ENCODE peak calls at places on chromosomes 13 and 19, in nine cellular contexts. K is H9, Z is transverse colon, V is A673, P is MCF 10A, L is NB4, U is psoas muscle, S is heart right ventricle, H is A549. Y is an unnamed sample.

GRCh38 chr19:49339364-49340068 is 4.3 kb downstream of the CD37 start:
- DNase-seq in K (peak; percentile 98), Z (peak; percentile 84), V (peak; percentile 97), P (no peak), L (no peak), U (peak; percentile 90), S (peak; percentile 88), H (no peak), Y (peak; percentile 85)

GRCh38 chr19:12939292-12939606 is 840 bp downstream of the CALR start:
- DNase-seq in K (no peak), Z (peak; percentile 28), V (no peak), P (peak; percentile 60), L (peak; percentile 63), U (peak; percentile 61), S (no peak), H (no peak), Y (peak; percentile 60)

GRCh38 chr19:3479819-3480215 is 508 bp downstream of the SMIM24 start:
- DNase-seq in K (peak; percentile 71), Z (no peak), V (peak; percentile 43), P (no peak), L (no peak), U (no peak), S (no peak), H (peak; percentile 47), Y (no peak)

GRCh38 chr19:19745496-19746285 is 12.8 kb upstream of the ZNF14 start:
- DNase-seq in K (no peak), Z (no peak), V (no peak), P (no peak), L (no peak), U (no peak), S (no peak), H (no peak), Y (no peak)

GRCh38 chr19:12778020-12778904 is 2.9 kb upstream of the HOOK2 start:
- DNase-seq in K (peak; percentile 63), Z (peak; percentile 78), V (peak; percentile 78), P (peak; percentile 80), L (peak; percentile 67), U (peak; percentile 83), S (peak; percentile 78), H (peak; percentile 78), Y (peak; percentile 90)

GRCh38 chr19:43574424-43575155 is 737 bp downstream of the XRCC1 start:
- DNase-seq in K (no peak), Z (no peak), V (peak; percentile 33), P (peak; percentile 43), L (no peak), U (no peak), S (no peak), H (no peak), Y (no peak)

GRCh38 chr13:21594715-21595545 is 9.0 kb downstream of the MICU2 start:
- DNase-seq in K (no peak), Z (no peak), V (no peak), P (no peak), L (no peak), U (no peak), S (no peak), H (no peak), Y (no peak)

GRCh38 chr19:28386080-28386869 is 826.7 kb downstream of the UQCRFS1 start:
- DNase-seq in K (no peak), Z (no peak), V (no peak), P (no peak), L (no peak), U (no peak), S (no peak), H (no peak), Y (no peak)

GRCh38 chr19:30731596-30731995 is 359.4 kb downstream of the ZNF536 start:
- DNase-seq in K (no peak), Z (no peak), V (no peak), P (no peak), L (no peak), U (no peak), S (peak; percentile 20), H (no peak), Y (no peak)

GRCh38 chr19:30738047-30738446 is 365.9 kb downstream of the ZNF536 start:
- DNase-seq in K (no peak), Z (no peak), V (no peak), P (no peak), L (no peak), U (no peak), S (no peak), H (no peak), Y (no peak)

GRCh38 chr19:30739394-30739793 is 367.2 kb downstream of the ZNF536 start:
- DNase-seq in K (no peak), Z (no peak), V (no peak), P (no peak), L (no peak), U (peak; percentile 61), S (no peak), H (no peak), Y (no peak)

DNA sequence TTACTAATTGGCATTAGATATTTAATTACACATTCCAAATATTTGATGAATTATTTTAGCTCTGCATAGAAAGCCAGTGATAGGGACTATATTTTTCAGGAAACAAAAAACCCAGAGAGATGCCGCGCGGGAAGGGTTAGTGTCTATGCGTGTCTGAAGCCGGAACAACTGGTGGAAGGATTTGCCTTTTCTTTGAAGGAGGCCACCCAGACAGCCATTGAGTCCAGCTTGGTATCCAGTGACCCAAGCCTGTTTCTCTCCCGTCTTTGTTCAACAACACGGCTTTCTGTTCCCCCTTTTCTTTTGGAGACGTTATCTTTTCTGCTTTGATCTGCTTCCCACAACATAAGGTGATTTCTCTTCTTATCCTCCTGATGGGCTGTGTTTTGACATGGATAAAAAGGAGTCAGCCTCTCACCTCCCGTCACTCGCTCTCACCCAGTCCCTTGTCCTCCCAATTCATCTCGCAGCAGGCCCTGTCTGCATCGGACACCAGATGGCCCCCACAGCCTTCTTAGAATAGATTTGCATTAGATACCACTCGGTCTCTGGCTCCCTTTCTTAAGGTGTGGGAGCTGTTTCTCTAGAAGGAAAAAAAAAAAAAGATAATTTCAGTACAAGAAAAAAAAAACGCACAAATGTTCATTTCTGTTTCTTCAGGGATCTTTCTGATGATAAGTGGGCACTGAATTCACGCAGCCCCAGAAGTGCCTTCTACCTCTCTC is 361.8 kb downstream of the ZNF536 start:
- DNase-seq in K (no peak), Z (no peak), V (peak; percentile 27), P (no peak), L (no peak), U (no peak), S (no peak), H (peak; percentile 11), Y (no peak)
- TF ChIP-seq CTCF in K (peak; percentile 23), Z (no peak), V (peak; percentile 42), P (no peak), L (no peak), U (no peak), S (no peak), H (no peak), Y (no peak)

GRCh38 chr13:72648513-72649065 is 78.8 kb downstream of the MZT1 start:
- DNase-seq in K (no peak), Z (no peak), V (peak; percentile 32), P (no peak), L (no peak), U (no peak), S (no peak), H (peak; percentile 4), Y (no peak)

GRCh38 chr13:72639377-72639776 is 88.1 kb downstream of the MZT1 start:
- DNase-seq in K (no peak), Z (no peak), V (no peak), P (no peak), L (no peak), U (no peak), S (no peak), H (no peak), Y (no peak)

GRCh38 chr13:72638059-72638815 is 89.2 kb downstream of the MZT1 start:
- DNase-seq in K (peak; percentile 48), Z (no peak), V (no peak), P (peak; percentile 28), L (no peak), U (no peak), S (no peak), H (no peak), Y (no peak)

GRCh38 chr13:72645521-72645920 is 81.9 kb downstream of the MZT1 start:
- DNase-seq in K (no peak), Z (no peak), V (no peak), P (no peak), L (no peak), U (no peak), S (no peak), H (no peak), Y (no peak)

GRCh38 chr13:72643339-72643989 is 84.0 kb downstream of the MZT1 start:
- DNase-seq in K (no peak), Z (peak; percentile 69), V (peak; percentile 54), P (peak; percentile 59), L (peak; percentile 59), U (no peak), S (no peak), H (peak; percentile 47), Y (peak; percentile 70)
- TF ChIP-seq CTCF in K (peak; percentile 83), Z (peak; percentile 49), V (peak; percentile 85), P (peak; percentile 67), L (peak; percentile 88), U (peak; percentile 31), S (peak; percentile 68), H (peak; percentile 51), Y (peak; percentile 92)

DNA sequence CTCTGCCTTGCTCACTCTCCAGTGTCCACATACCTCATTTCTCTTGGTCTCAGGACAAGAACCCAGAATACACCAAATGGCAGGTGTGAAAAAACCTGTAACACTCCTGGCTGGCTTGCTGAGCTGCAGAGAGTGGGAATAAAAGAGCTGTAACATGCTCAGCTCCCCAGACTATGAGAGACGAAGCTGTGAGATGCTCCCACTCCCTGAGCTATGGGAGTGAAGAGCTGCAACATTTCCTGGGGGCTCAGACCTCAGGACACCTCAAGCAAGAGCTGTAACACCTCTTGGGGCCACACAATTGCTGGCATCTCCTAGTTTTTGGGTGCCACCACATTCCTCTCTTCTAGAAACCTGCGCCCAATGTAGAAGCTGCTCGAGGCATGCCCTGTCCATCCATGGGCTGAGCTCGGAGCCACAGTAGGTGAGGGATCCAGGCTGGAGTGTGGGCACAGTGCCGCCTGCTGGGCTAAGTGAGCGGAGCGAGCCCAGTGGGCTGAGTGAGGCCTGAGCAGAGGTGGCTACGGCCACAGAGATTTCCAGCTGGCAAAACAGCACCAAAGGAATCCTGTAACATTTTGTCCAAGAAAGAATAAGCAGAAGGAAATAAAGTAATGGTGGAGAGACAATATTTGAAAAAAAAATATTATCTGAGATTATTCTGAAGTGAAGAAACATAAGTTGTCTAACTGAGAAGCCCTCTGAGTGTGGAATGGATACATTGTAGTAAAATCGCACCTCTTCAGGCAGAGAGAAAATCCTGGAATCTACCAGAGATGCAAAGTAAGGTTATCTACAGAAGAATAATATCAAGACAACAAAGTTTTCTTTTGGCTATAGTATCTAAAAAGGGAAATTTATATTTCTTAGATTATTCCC is 186.2 kb upstream of the PCDH9 start:
- DNase-seq in K (peak; percentile 81), Z (no peak), V (peak; percentile 33), P (peak; percentile 68), L (peak; percentile 29), U (peak; percentile 28), S (no peak), H (peak; percentile 38), Y (peak; percentile 63)
- TF ChIP-seq CTCF in K (peak; percentile 88), Z (no peak), V (peak; percentile 74), P (peak; percentile 71), L (peak; percentile 90), U (no peak), S (peak; percentile 24), H (peak; percentile 41), Y (peak; percentile 91)

GRCh38 chr13:46343279-46343949 is 43.6 kb downstream of the RUBCNL start:
- DNase-seq in K (no peak), Z (no peak), V (no peak), P (no peak), L (no peak), U (no peak), S (no peak), H (no peak), Y (no peak)

GRCh38 chr13:46341112-46341711 is 45.8 kb downstream of the RUBCNL start:
- DNase-seq in K (no peak), Z (no peak), V (peak; percentile 82), P (peak; percentile 45), L (peak; percentile 67), U (no peak), S (no peak), H (no peak), Y (peak; percentile 58)

GRCh38 chr13:46342538-46342937 is 44.5 kb downstream of the RUBCNL start:
- DNase-seq in K (no peak), Z (no peak), V (no peak), P (no peak), L (no peak), U (no peak), S (no peak), H (no peak), Y (no peak)

GRCh38 chr13:46340631-46341111 is 46.4 kb downstream of the RUBCNL start:
- DNase-seq in K (no peak), Z (no peak), V (no peak), P (no peak), L (no peak), U (no peak), S (no peak), H (no peak), Y (no peak)

DNA sequence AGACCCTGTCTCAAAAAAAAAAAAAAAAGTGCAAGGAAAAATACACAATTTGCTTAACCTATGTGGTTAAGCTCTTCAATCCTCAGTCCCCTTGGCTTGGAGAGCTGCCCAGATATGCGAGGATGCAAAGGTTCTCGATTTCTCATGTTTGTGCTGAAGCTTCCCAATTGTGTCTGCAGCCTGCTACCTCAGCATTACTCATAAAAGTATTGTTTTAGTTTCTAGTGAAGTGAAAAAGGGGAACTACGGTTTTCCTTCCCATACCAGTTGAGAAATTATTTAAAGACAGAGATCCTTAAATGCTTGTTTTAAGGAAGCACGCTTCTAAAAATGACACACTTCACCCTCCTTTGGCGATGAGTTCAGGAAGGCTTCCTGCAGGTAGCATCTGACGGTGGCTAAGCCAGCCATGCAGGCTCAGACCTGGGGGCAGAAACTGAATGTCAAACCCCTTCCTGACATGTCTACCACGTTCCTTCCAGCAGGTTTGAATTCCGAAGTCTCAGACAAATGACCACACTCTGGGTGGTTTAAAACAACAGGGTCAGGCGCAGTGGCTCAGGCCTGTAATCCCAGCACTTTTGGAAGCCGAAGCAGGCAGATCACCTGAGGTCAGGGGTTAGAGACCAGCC is 47.9 kb downstream of the RUBCNL start:
- DNase-seq in K (no peak), Z (peak; percentile 31), V (no peak), P (peak; percentile 90), L (peak; percentile 92), U (no peak), S (no peak), H (no peak), Y (peak; percentile 87)
- TF ChIP-seq CTCF in K (no peak), Z (no peak), V (no peak), P (no peak), L (no peak), U (no peak), S (no peak), H (no peak), Y (no peak)

Y was measured in fibroblast of pulmonary artery.